ENCODE peak calls at places on chromosome 21, in nine cellular contexts. F is cardiac muscle cell; Q is DMS153; J is foreskin fibroblast; M is ELF-1; H is AG04450; U is epithelial cell of proximal tubule; O is CD8-positive, alpha-beta T cell; E is SJSA1. P is an unnamed sample.
A peak's percentile ranks its signal among the peaks of the same experiment; 100 is the strongest.

GRCh38 chr21:9774347-9774746 is 747.0 kb upstream of the TPTE start:
- DNase-seq in J (no peak), U (no peak), E (no peak), H (no peak), O (no peak), M (no peak), F (no peak), Q (no peak), P (no peak)

GRCh38 chr21:28754127-28754611 is 238.5 kb downstream of the LTN1 start:
- DNase-seq in F (peak; percentile 98), M (peak; percentile 14), J (peak; percentile 86), U (no peak), E (peak; percentile 44), H (peak; percentile 93), O (no peak), Q (no peak), P (no peak)

GRCh38 chr21:34881421-34881820 is 167.7 kb downstream of the RUNX1 start:
- DNase-seq in H (no peak), O (no peak), F (peak; percentile 61), Q (no peak), M (no peak), J (peak; percentile 68), E (peak; percentile 75), U (no peak), P (no peak)

GRCh38 chr21:39900491-39900890 is 33.3 kb downstream of the PCP4 start:
- DNase-seq in U (no peak), M (peak; percentile 19), J (no peak), O (no peak), E (no peak), H (no peak), F (no peak), Q (no peak), P (no peak)

GRCh38 chr21:35352066-35352770 is 303.1 kb upstream of the RUNX1 start:
- DNase-seq in J (peak; percentile 39), U (peak; percentile 10), H (no peak), E (no peak), Q (no peak), F (peak; percentile 73), O (no peak), M (no peak), P (no peak)

GRCh38 chr21:42621166-42621827 is 32.1 kb upstream of the PDE9A start:
- DNase-seq in H (no peak), E (no peak), U (peak; percentile 63), Q (no peak), F (no peak), M (peak; percentile 47), J (no peak), O (no peak), P (no peak)

GRCh38 chr21:45816794-45817193 is 164.8 kb upstream of the COL6A1 start:
- DNase-seq in J (no peak), F (no peak), E (no peak), U (no peak), O (no peak), M (no peak), Q (no peak), H (no peak), P (no peak)

GRCh38 chr21:42317341-42317741 is 2.1 kb upstream of the TFF3 start:
- DNase-seq in M (no peak), Q (peak; percentile 70), F (no peak), O (no peak), J (no peak), E (peak; percentile 31), H (no peak), U (no peak), P (no peak)

GRCh38 chr21:44729336-44730027 is 18.1 kb upstream of the TSPEAR start:
- DNase-seq in H (no peak), M (no peak), Q (no peak), U (no peak), F (no peak), J (no peak), E (no peak), O (no peak), P (no peak)

GRCh38 chr21:32558131-32558530 is 27.2 kb downstream of the TCP10L start:
- DNase-seq in M (no peak), F (no peak), Q (no peak), J (no peak), E (no peak), H (no peak), O (no peak), U (no peak), P (no peak)

GRCh38 chr21:25191141-25191540 is 416.1 kb downstream of the MRPL39 start:
- DNase-seq in E (no peak), U (no peak), M (no peak), Q (no peak), J (no peak), O (no peak), H (no peak), F (no peak), P (no peak)

GRCh38 chr21:31482460-31482859 is 138.4 kb upstream of the TIAM1 start:
- DNase-seq in M (no peak), E (no peak), Q (no peak), O (no peak), J (no peak), H (no peak), U (no peak), F (no peak), P (no peak)

GRCh38 chr21:21851657-21852056 is 853.4 kb downstream of the NCAM2 start:
- DNase-seq in J (peak; percentile 1), O (no peak), U (no peak), F (no peak), Q (no peak), E (no peak), M (no peak), H (no peak), P (no peak)

GRCh38 chr21:15775981-15776380 is 46.2 kb downstream of the USP25 start:
- DNase-seq in F (peak; percentile 65), Q (no peak), M (no peak), U (no peak), O (no peak), H (peak; percentile 44), E (no peak), J (peak; percentile 85), P (no peak)

GRCh38 chr21:26072891-26073615 is 97.5 kb downstream of the APP start:
- DNase-seq in U (peak; percentile 18), E (no peak), H (peak; percentile 44), M (no peak), F (no peak), O (no peak), J (peak; percentile 69), Q (no peak), P (no peak)